ENCODE peak calls at places on chromosomes 11 and 22, in four cellular contexts. U is NCI-H774, X is AG08395, J is NCI-H2081. O is an unnamed sample.
A peak's percentile ranks its signal among the peaks of the same experiment; 100 is the strongest.

GRCh38 chr11:1017269-1018005 is 19.1 kb downstream of the MUC6 start:
- DNase-seq in U (no peak), X (peak; percentile 18), J (no peak), O (no peak)

GRCh38 chr11:19766810-19767209 is 54.2 kb downstream of the NAV2 start:
- DNase-seq in U (no peak), X (peak; percentile 48), J (no peak), O (peak; percentile 11)

GRCh38 chr11:72776844-72777754 is 16.7 kb downstream of the STARD10 start:
- DNase-seq in U (no peak), X (no peak), J (no peak), O (no peak)

GRCh38 chr22:24069721-24070120 is 58.6 kb downstream of the CABIN1 start:
- DNase-seq in U (no peak), X (no peak), J (no peak), O (no peak)

GRCh38 chr11:27218498-27219038 is 144.4 kb downstream of the CCDC34 start:
- DNase-seq in U (no peak), X (peak; percentile 91), J (peak; percentile 27), O (peak; percentile 95)

GRCh38 chr11:27319065-27319464 is 44.0 kb downstream of the CCDC34 start:
- DNase-seq in U (no peak), X (peak; percentile 81), J (no peak), O (peak; percentile 72)

GRCh38 chr11:37788141-37788877 is 1190.3 kb upstream of the RAG2 start:
- DNase-seq in U (no peak), X (no peak), J (no peak), O (peak; percentile 91)

GRCh38 chr11:1359556-1359955 is 30.2 kb upstream of the BRSK2 start:
- DNase-seq in U (no peak), X (no peak), J (no peak), O (no peak)

GRCh38 chr11:47056261-47056915 is 119.8 kb downstream of the CSTPP1 start:
- DNase-seq in U (no peak), X (peak; percentile 32), J (no peak), O (peak; percentile 94)

GRCh38 chr11:24754406-24754805 is 257.6 kb downstream of the LUZP2 start:
- DNase-seq in U (no peak), X (no peak), J (no peak), O (peak; percentile 30)

GRCh38 chr22:17471901-17472566 is 91.3 kb upstream of the SLC25A18 start:
- DNase-seq in U (no peak), X (no peak), J (no peak), O (no peak)

GRCh38 chr11:64870176-64870892 is 8.1 kb downstream of the EHD1 start:
- DNase-seq in U (no peak), X (peak; percentile 67), J (no peak), O (peak; percentile 78)

GRCh38 chr11:35539781-35540281 is 14.4 kb upstream of the PAMR1 start:
- DNase-seq in U (no peak), X (peak; percentile 74), J (no peak), O (peak; percentile 86)

GRCh38 chr11:2463766-2464277 is 19.0 kb downstream of the KCNQ1 start:
- DNase-seq in U (no peak), X (no peak), J (no peak), O (no peak)

GRCh38 chr11:123841189-123841588 is 35.0 kb upstream of the OR6M1 start:
- DNase-seq in U (no peak), X (no peak), J (no peak), O (no peak)

GRCh38 chr11:85679581-85679980 is 6.4 kb downstream of the CCDC89 start:
- DNase-seq in U (no peak), X (no peak), J (no peak), O (no peak)

GRCh38 chr11:11408436-11409221 is 55.6 kb upstream of the CSNK2A3 start:
- DNase-seq in U (no peak), X (peak; percentile 35), J (no peak), O (no peak)

GRCh38 chr11:13486926-13487660 is 8.7 kb downstream of the PTH start:
- DNase-seq in U (no peak), X (no peak), J (no peak), O (no peak)

GRCh38 chr11:43582837-43583462 is 97.6 kb upstream of the HSD17B12 start:
- DNase-seq in U (no peak), X (no peak), J (no peak), O (no peak)

GRCh38 chr11:117408356-117408755 is 80.7 kb downstream of the CEP164 start:
- DNase-seq in U (no peak), X (no peak), J (no peak), O (no peak)

GRCh38 chr11:110720646-110721283 is 8.5 kb upstream of the ARHGAP20 start:
- DNase-seq in U (no peak), X (no peak), J (no peak), O (peak; percentile 39)

GRCh38 chr22:37229012-37229804 is 14.9 kb downstream of the RAC2 start:
- DNase-seq in U (no peak), X (peak; percentile 82), J (no peak), O (peak; percentile 87)

GRCh38 chr11:126992065-126992803 is 8.3 kb downstream of the KIRREL3 start:
- DNase-seq in U (no peak), X (peak; percentile 91), J (no peak), O (peak; percentile 98)

GRCh38 chr22:19234126-19234896 is 55.8 kb upstream of the SLC25A1 start:
- DNase-seq in U (no peak), X (no peak), J (no peak), O (no peak)